ENCODE peak calls at places on chromosomes 13 and 19, in four cellular contexts. T is EL; K is stimulated activated naive CD8-positive, alpha-beta T cell treated with anti-CD3 and anti-CD28 coated beads, Interleukin-15, Interleukin-2, amounts not matched to agents 100 U/mL and 50 U/mL, for 24 hours; Q is NCI-H2107. N is an unnamed sample.

GRCh38 chr19:1945899-1946298 is 4.9 kb downstream of the CSNK1G2 start:
- DNase-seq in Q (no peak), T (peak; percentile 18), K (peak; percentile 44), N (peak; percentile 21)

GRCh38 chr13:90919153-90919552 is 428.3 kb upstream of the MIR17HG start:
- DNase-seq in K (no peak), Q (no peak), T (no peak), N (no peak)

GRCh38 chr13:101397742-101398141 is 18.6 kb downstream of the NALCN start:
- DNase-seq in T (peak; percentile 94), K (no peak), Q (no peak), N (no peak)

GRCh38 chr19:17327654-17328516 is 6.8 kb downstream of the ANO8 start:
- DNase-seq in Q (no peak), T (no peak), K (peak; percentile 61), N (no peak)

GRCh38 chr13:24505756-24506155 is 6.8 kb downstream of the PARP4 start:
- DNase-seq in T (no peak), Q (no peak), K (no peak), N (no peak)

GRCh38 chr19:49546825-49547565 is 19.2 kb downstream of the RCN3 start:
- DNase-seq in T (peak; percentile 89), K (peak; percentile 67), Q (peak; percentile 95), N (peak; percentile 52)

GRCh38 chr19:12994701-12995595 is at the start of gene NFIX:
- DNase-seq in K (peak; percentile 67), T (peak; percentile 61), Q (no peak), N (peak; percentile 56)

GRCh38 chr19:41968751-41969150 is 9.6 kb upstream of the RABAC1 start:
- DNase-seq in Q (no peak), T (no peak), K (no peak), N (no peak)

GRCh38 chr19:5407356-5407755 is 47.9 kb upstream of the ZNRF4 start:
- DNase-seq in K (no peak), Q (no peak), T (peak; percentile 31), N (no peak)

GRCh38 chr13:99859178-99860177 is 112.1 kb downstream of the ZIC5 start:
- DNase-seq in T (no peak), K (peak; percentile 81), Q (no peak), N (no peak)

GRCh38 chr19:53828531-53828930 is 4.4 kb upstream of the NLRP12 start:
- DNase-seq in Q (no peak), K (no peak), T (no peak), N (no peak)

GRCh38 chr19:29917911-29918310 is 24.1 kb upstream of the URI1 start:
- DNase-seq in K (no peak), Q (no peak), T (no peak), N (no peak)

GRCh38 chr13:43094901-43095300 is 71.5 kb downstream of the DNAJC15 start:
- DNase-seq in T (no peak), Q (no peak), K (no peak), N (no peak)

GRCh38 chr19:13599681-13600080 is 93.4 kb upstream of the CACNA1A start:
- DNase-seq in T (no peak), K (no peak), Q (peak; percentile 23), N (no peak)

N was measured in tibial nerve.